ENCODE peak calls at places on chromosomes 3 and 15, in nine cellular contexts. K, X, J, E, Y, U, O, I and Q are unnamed samples.

GRCh38 chr3:160450846-160451245 is 1.3 kb upstream of the TRIM59 start:
- DNase-seq in Y (no peak), X (peak), J (no peak), O (no peak), U (no peak), I (no peak), K (no peak), E (no peak), Q (peak)

GRCh38 chr3:67691207-67691606 is 36.8 kb upstream of the SUCLG2 start:
- DNase-seq in U (no peak), O (no peak), X (no peak), Y (no peak), J (no peak), K (no peak), E (no peak), I (no peak), Q (no peak)

GRCh38 chr3:16936233-16936632 is 51.5 kb downstream of the PLCL2 start:
- DNase-seq in U (no peak), E (peak), J (peak), I (no peak), X (no peak), K (peak), O (no peak), Y (peak), Q (no peak)

GRCh38 chr15:82536409-82537350 is 3.6 kb downstream of the RPS17 start:
- DNase-seq in U (no peak), Y (no peak), J (no peak), E (no peak), O (no peak), I (no peak), K (no peak), X (no peak), Q (no peak)

GRCh38 chr3:177300039-177300833 is 103.0 kb upstream of the TBL1XR1 start:
- DNase-seq in K (no peak), E (no peak), I (no peak), Y (peak), U (no peak), J (no peak), O (peak), X (no peak), Q (no peak)

GRCh38 chr3:37862219-37862711 is 585 bp downstream of the CTDSPL start:
- DNase-seq in O (peak), E (peak), K (no peak), Y (peak), U (peak), I (no peak), X (no peak), J (peak), Q (no peak)

GRCh38 chr3:141979050-141979671 is 102.7 kb downstream of the ATP1B3 start:
- DNase-seq in E (no peak), O (no peak), J (no peak), K (no peak), X (peak), U (no peak), Y (no peak), I (no peak), Q (peak)

GRCh38 chr3:9980251-9980650 is 6.4 kb downstream of the EMC3 start:
- DNase-seq in K (no peak), Y (no peak), U (no peak), X (no peak), I (no peak), J (no peak), O (no peak), E (no peak), Q (no peak)

GRCh38 chr15:99009741-99010370 is 2.3 kb upstream of the PGPEP1L start:
- DNase-seq in J (no peak), Y (no peak), E (no peak), O (peak), I (no peak), K (no peak), X (peak), U (no peak), Q (no peak)

GRCh38 chr3:58567251-58567515 is 10.0 kb downstream of the FAM107A start:
- DNase-seq in J (no peak), X (no peak), E (no peak), U (no peak), K (no peak), O (no peak), I (no peak), Y (no peak), Q (no peak)

GRCh38 chr15:68658151-68658550 is 79.4 kb downstream of the CORO2B start:
- DNase-seq in I (no peak), K (no peak), Y (no peak), U (peak), X (no peak), J (no peak), E (no peak), O (no peak), Q (no peak)

GRCh38 chr15:28086175-28086703 is 12.9 kb downstream of the OCA2 start:
- DNase-seq in U (no peak), J (peak), I (peak), K (peak), X (peak), O (peak), E (peak), Y (peak), Q (peak)

GRCh38 chr3:27542469-27542868 is 58.3 kb upstream of the SLC4A7 start:
- DNase-seq in I (no peak), K (no peak), E (peak), Y (no peak), O (no peak), U (no peak), X (no peak), J (no peak), Q (no peak)

GRCh38 chr3:41093476-41093875 is 105.8 kb upstream of the CTNNB1 start:
- DNase-seq in K (no peak), X (no peak), Y (no peak), I (no peak), E (no peak), U (no peak), O (no peak), J (no peak), Q (no peak)

GRCh38 chr3:124951511-124952390 is 17.2 kb upstream of the MUC13 start:
- DNase-seq in O (no peak), K (no peak), E (no peak), U (no peak), J (no peak), I (no peak), Y (no peak), X (no peak), Q (peak)

GRCh38 chr15:57496946-57497944 is 94.5 kb upstream of the MYZAP start:
- DNase-seq in I (no peak), Y (no peak), U (no peak), X (no peak), E (no peak), K (no peak), O (no peak), J (no peak), Q (no peak)

GRCh38 chr15:100844778-100845177 is 34.9 kb upstream of the ALDH1A3 start:
- DNase-seq in O (no peak), U (no peak), J (no peak), X (no peak), Y (no peak), E (no peak), I (no peak), K (no peak), Q (no peak)

GRCh38 chr3:117434881-117435412 is 725.4 kb downstream of the TUSC7 start:
- DNase-seq in K (no peak), Y (no peak), X (no peak), J (no peak), U (no peak), I (no peak), O (no peak), E (no peak), Q (no peak)

GRCh38 chr3:57141719-57142118 is 23.4 kb downstream of the IL17RD start:
- DNase-seq in I (no peak), Y (no peak), O (no peak), X (no peak), U (no peak), E (no peak), K (no peak), J (no peak), Q (no peak)

GRCh38 chr3:62546266-62546665 is 172.9 kb upstream of the FEZF2 start:
- DNase-seq in Y (no peak), I (no peak), U (no peak), O (no peak), K (no peak), X (no peak), E (no peak), J (no peak), Q (no peak)

GRCh38 chr3:72004749-72005292 is 219.9 kb upstream of the PROK2 start:
- DNase-seq in K (no peak), E (no peak), O (no peak), I (no peak), J (no peak), Y (no peak), X (no peak), U (no peak), Q (peak)

GRCh38 chr15:36903922-36904479 is 196.3 kb downstream of the MEIS2 start:
- DNase-seq in I (no peak), J (no peak), K (no peak), Y (no peak), E (no peak), X (peak), O (no peak), U (no peak), Q (no peak)

GRCh38 chr15:88932271-88932874 is 19.2 kb upstream of the MFGE8 start:
- DNase-seq in E (no peak), J (no peak), Y (no peak), X (no peak), O (no peak), U (peak), I (no peak), K (no peak), Q (no peak)

GRCh38 chr3:141779667-141780066 is 16.5 kb downstream of the GRK7 start:
- DNase-seq in O (no peak), J (no peak), I (no peak), K (no peak), X (no peak), E (no peak), U (no peak), Y (no peak), Q (no peak)

GRCh38 chr3:155554777-155555445 is 190.0 kb downstream of the PLCH1 start:
- DNase-seq in E (peak), O (no peak), Y (peak), X (no peak), K (peak), J (peak), I (no peak), U (no peak), Q (no peak)

GRCh38 chr15:95690631-95691340 is 639.7 kb upstream of the NR2F2 start:
- DNase-seq in E (peak), I (peak), Y (no peak), U (no peak), X (no peak), O (no peak), K (no peak), J (no peak), Q (no peak)

GRCh38 chr3:13420051-13420816 is at the start of gene NUP210:
- DNase-seq in O (peak), J (peak), Y (peak), I (peak), K (no peak), X (no peak), E (peak), U (peak), Q (no peak)

GRCh38 chr3:29310865-29311264 is 30.0 kb downstream of the RBMS3 start:
- DNase-seq in X (no peak), Y (no peak), I (no peak), K (no peak), J (no peak), E (no peak), U (no peak), O (no peak), Q (no peak)

GRCh38 chr15:48285329-48286214 is 45.7 kb upstream of the DUT start:
- DNase-seq in J (peak), E (peak), O (peak), Y (peak), X (peak), K (peak), I (peak), U (peak), Q (peak)

GRCh38 chr3:169780738-169781137 is 7.5 kb downstream of the MYNN start:
- DNase-seq in K (no peak), J (peak), E (peak), Y (no peak), U (no peak), X (no peak), O (no peak), I (no peak), Q (no peak)

GRCh38 chr15:29133791-29134190 is 135.8 kb downstream of the NSMCE3 start:
- DNase-seq in K (no peak), E (no peak), O (no peak), J (no peak), I (no peak), U (no peak), Y (no peak), X (no peak), Q (no peak)

GRCh38 chr15:95263751-95264150 is 1032.4 kb downstream of the MCTP2 start:
- DNase-seq in E (no peak), K (no peak), Y (no peak), J (no peak), X (no peak), O (no peak), U (no peak), I (no peak), Q (no peak)